ENCODE peak calls at places on chromosomes 16 and 17, in four cellular contexts. One of them, this sample, is unnamed.

GRCh38 chr17:79162012-79162577 is 87.5 kb downstream of the ENGASE start:
- DNase-seq in Caco-2: no peak
- DNase-seq in uterus: no peak
- DNase-seq in mucosa of descending colon: no peak
- DNase-seq in this sample: no peak

GRCh38 chr17:1720856-1721386 is 3.6 kb upstream of the WDR81 start:
- DNase-seq in mucosa of descending colon: peak
- DNase-seq in uterus: peak
- DNase-seq in Caco-2: no peak
- DNase-seq in this sample: no peak

GRCh38 chr16:6891486-6891885 is 441.2 kb upstream of the RBFOX1 start:
- DNase-seq in mucosa of descending colon: no peak
- DNase-seq in Caco-2: no peak
- DNase-seq in uterus: no peak
- DNase-seq in this sample: no peak

GRCh38 chr16:75062944-75063444 is 53.6 kb downstream of the LDHD start:
- DNase-seq in Caco-2: no peak
- DNase-seq in mucosa of descending colon: no peak
- DNase-seq in uterus: no peak
- DNase-seq in this sample: no peak

GRCh38 chr17:41717408-41718286 is 5.5 kb downstream of the GAST start:
- DNase-seq in mucosa of descending colon: no peak
- DNase-seq in Caco-2: no peak
- DNase-seq in uterus: no peak
- DNase-seq in this sample: no peak

GRCh38 chr17:49061524-49061943 is 64.3 kb downstream of the IGF2BP1 start:
- DNase-seq in mucosa of descending colon: no peak
- DNase-seq in Caco-2: no peak
- DNase-seq in uterus: no peak
- DNase-seq in this sample: no peak

GRCh38 chr17:69574257-69575197 is 160.0 kb downstream of the MAP2K6 start:
- DNase-seq in mucosa of descending colon: no peak
- DNase-seq in uterus: no peak
- DNase-seq in Caco-2: no peak
- DNase-seq in this sample: no peak

GRCh38 chr16:85431431-85432124 is 181.5 kb upstream of the GSE1 start:
- DNase-seq in Caco-2: peak
- DNase-seq in mucosa of descending colon: peak
- DNase-seq in uterus: no peak
- DNase-seq in this sample: no peak

GRCh38 chr16:77579283-77579985 is 142.9 kb upstream of the NUDT7 start:
- DNase-seq in uterus: no peak
- DNase-seq in Caco-2: no peak
- DNase-seq in mucosa of descending colon: no peak
- DNase-seq in this sample: no peak

GRCh38 chr17:28291780-28292330 is 27.1 kb upstream of the TMEM97 start:
- DNase-seq in mucosa of descending colon: no peak
- DNase-seq in uterus: no peak
- DNase-seq in Caco-2: no peak
- DNase-seq in this sample: no peak

GRCh38 chr17:30379303-30380105 is 777 bp downstream of the CPD start:
- DNase-seq in uterus: no peak
- DNase-seq in mucosa of descending colon: peak
- DNase-seq in Caco-2: peak
- DNase-seq in this sample: peak

GRCh38 chr17:56708220-56708567 is 114.7 kb downstream of the NOG start:
- DNase-seq in Caco-2: no peak
- DNase-seq in mucosa of descending colon: no peak
- DNase-seq in uterus: no peak
- DNase-seq in this sample: no peak

GRCh38 chr16:64957246-64957645 is 164.6 kb downstream of the CDH11 start:
- DNase-seq in Caco-2: no peak
- DNase-seq in uterus: no peak
- DNase-seq in mucosa of descending colon: no peak
- DNase-seq in this sample: no peak

GRCh38 chr16:54507091-54507490 is 220.5 kb upstream of the IRX3 start:
- DNase-seq in mucosa of descending colon: no peak
- DNase-seq in Caco-2: no peak
- DNase-seq in uterus: no peak
- DNase-seq in this sample: no peak

GRCh38 chr17:2138318-2138717 is 83.4 kb downstream of the HIC1 start:
- DNase-seq in Caco-2: no peak
- DNase-seq in uterus: no peak
- DNase-seq in mucosa of descending colon: no peak
- DNase-seq in this sample: no peak

GRCh38 chr16:84925092-84925772 is 86.1 kb downstream of the ZDHHC7 start:
- DNase-seq in uterus: no peak
- DNase-seq in mucosa of descending colon: peak
- DNase-seq in Caco-2: peak
- DNase-seq in this sample: peak

GRCh38 chr16:87587636-87588035 is 14.7 kb upstream of the JPH3 start:
- DNase-seq in Caco-2: no peak
- DNase-seq in uterus: no peak
- DNase-seq in mucosa of descending colon: no peak
- DNase-seq in this sample: no peak

GRCh38 chr17:41785876-41786226 is 660 bp downstream of the JUP start:
- DNase-seq in mucosa of descending colon: peak
- DNase-seq in Caco-2: peak
- DNase-seq in uterus: peak
- DNase-seq in this sample: peak

GRCh38 chr16:19227643-19228042 is 57.9 kb upstream of the CLEC19A start:
- DNase-seq in mucosa of descending colon: no peak
- DNase-seq in uterus: no peak
- DNase-seq in Caco-2: no peak
- DNase-seq in this sample: no peak

GRCh38 chr16:57794849-57795430 is 7.4 kb downstream of the KIFC3 start:
- DNase-seq in uterus: no peak
- DNase-seq in mucosa of descending colon: no peak
- DNase-seq in Caco-2: no peak
- DNase-seq in this sample: no peak

GRCh38 chr16:57797526-57798266 is 4.6 kb downstream of the KIFC3 start:
- DNase-seq in mucosa of descending colon: peak
- DNase-seq in Caco-2: peak
- DNase-seq in uterus: no peak
- DNase-seq in this sample: no peak

GRCh38 chr16:57797216-57797525 is 5.1 kb downstream of the KIFC3 start:
- DNase-seq in Caco-2: no peak
- DNase-seq in uterus: no peak
- DNase-seq in mucosa of descending colon: no peak
- DNase-seq in this sample: no peak

GRCh38 chr16:57798267-57798810 is 4.0 kb downstream of the KIFC3 start:
- DNase-seq in uterus: no peak
- DNase-seq in mucosa of descending colon: peak
- DNase-seq in Caco-2: no peak
- DNase-seq in this sample: no peak

GRCh38 chr16:57795431-57795878 is 6.8 kb downstream of the KIFC3 start:
- DNase-seq in Caco-2: peak
- DNase-seq in uterus: no peak
- DNase-seq in mucosa of descending colon: no peak
- DNase-seq in this sample: no peak
- TF ChIP-seq CTCF in Caco-2: peak
- TF ChIP-seq CTCF in uterus: no peak
- TF ChIP-seq CTCF in mucosa of descending colon: no peak
- TF ChIP-seq CTCF in this sample: no peak

DNA sequence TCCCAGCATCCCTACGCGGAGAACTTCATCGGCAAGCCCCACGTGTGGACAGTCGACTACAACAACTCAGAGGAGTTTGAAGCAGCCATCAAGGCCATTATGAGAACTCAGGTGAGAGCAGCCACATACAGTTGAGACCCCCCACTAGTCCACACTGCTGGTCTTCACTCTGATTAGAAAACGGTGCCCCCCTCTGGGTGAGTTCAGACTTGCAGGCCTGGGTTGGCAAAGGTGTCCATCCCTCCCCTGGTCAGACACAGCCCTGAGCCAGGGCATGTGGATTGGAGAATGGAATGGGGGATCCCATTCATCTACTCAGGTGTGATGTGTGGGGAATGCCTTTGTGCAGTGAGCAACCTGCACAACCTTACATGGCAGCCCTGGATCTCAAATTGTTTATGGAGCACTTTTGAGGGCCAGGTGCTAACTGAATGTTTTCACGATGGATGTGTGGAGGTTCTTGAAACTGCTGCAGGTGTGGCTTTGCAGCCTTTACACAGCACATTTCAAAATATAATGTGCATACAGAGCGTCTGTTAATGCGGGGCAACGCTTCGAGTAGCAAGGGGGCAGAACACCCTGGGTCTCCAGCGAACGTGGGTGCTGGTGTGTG is 72.6 kb downstream of the MGAT5B start:
- DNase-seq in uterus: no peak
- DNase-seq in Caco-2: no peak
- DNase-seq in mucosa of descending colon: no peak
- DNase-seq in this sample: no peak
- TF ChIP-seq CTCF in uterus: no peak
- TF ChIP-seq CTCF in Caco-2: peak
- TF ChIP-seq CTCF in mucosa of descending colon: no peak
- TF ChIP-seq CTCF in this sample: no peak

GRCh38 chr17:8121531-8122390 is 2.1 kb downstream of the HES7 start:
- DNase-seq in uterus: peak
- DNase-seq in mucosa of descending colon: peak
- DNase-seq in Caco-2: peak
- DNase-seq in this sample: peak
- TF ChIP-seq CTCF in uterus: peak
- TF ChIP-seq CTCF in mucosa of descending colon: no peak
- TF ChIP-seq CTCF in Caco-2: peak
- TF ChIP-seq CTCF in this sample: no peak

DNA sequence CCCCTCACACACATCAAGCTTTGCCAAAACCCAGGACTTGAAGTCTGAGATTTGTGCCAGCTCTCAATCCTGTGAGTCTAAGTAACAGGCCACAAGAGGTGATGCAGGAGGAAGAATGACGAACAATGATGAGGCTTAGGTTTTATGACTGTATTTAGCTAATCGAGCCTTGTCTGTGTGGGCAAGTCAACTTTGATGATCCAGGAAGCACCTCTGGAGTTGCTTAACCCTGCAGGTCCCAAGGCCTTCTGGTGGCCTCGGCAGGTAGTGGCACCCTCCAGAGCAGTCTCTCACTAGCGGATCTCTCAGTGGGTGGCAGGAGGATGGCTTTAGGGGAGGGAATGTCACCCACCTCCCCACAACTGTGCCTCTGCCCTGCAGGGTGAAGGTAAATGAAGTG is 28.7 kb downstream of the CDK5RAP3 start:
- DNase-seq in Caco-2: no peak
- DNase-seq in mucosa of descending colon: no peak
- DNase-seq in uterus: no peak
- DNase-seq in this sample: no peak
- TF ChIP-seq CTCF in Caco-2: peak
- TF ChIP-seq CTCF in mucosa of descending colon: no peak
- TF ChIP-seq CTCF in uterus: no peak
- TF ChIP-seq CTCF in this sample: no peak

DNA sequence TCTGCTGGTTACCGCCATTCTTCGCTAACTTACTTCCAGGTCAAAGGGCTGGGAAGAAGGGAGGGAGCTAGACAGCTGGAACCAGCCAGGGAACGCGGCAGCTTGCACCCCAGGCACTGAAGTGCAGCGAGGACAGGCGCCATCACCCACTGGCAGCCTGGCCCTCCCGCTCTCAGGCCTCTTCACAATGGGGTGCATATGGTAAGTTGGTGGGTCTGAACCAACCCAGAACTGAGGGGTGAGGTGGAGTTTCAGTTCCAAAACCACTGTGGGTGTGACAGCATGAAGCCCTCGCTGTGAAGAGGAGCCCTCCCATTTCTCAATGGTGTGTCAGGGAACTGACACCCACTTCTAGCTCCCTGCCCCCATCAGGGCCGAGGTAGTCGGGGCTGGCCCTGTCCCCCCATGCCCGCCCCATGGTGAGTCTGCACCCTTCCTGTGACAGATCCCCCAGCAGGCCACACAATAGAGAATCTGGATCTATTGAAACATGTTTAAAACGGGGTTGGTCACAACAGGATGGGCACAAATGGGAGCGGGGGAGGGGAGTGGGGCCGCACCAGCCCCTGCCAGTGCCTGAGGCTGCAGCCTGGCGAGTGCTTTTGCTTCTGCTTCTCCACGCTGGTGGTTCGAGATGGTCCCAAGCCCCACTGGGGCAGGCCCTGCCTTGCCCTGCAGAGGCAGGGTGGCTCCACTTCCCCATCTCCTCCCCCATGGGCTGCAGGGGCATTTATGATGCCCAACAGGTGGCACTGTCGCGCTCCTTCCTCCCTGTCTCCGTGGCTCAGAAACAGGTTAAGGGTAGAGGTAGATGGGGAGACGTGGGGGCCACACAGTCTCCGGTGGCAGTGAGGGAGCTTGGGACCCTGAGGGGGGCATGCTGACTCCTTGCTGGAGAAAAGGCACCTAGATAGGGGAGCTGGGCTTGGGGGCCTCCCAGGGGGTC is 2.3 kb downstream of the LIMD2 start:
- DNase-seq in mucosa of descending colon: peak
- DNase-seq in uterus: no peak
- DNase-seq in Caco-2: no peak
- DNase-seq in this sample: peak
- TF ChIP-seq CTCF in mucosa of descending colon: peak
- TF ChIP-seq CTCF in uterus: no peak
- TF ChIP-seq CTCF in Caco-2: peak
- TF ChIP-seq CTCF in this sample: no peak

DNA sequence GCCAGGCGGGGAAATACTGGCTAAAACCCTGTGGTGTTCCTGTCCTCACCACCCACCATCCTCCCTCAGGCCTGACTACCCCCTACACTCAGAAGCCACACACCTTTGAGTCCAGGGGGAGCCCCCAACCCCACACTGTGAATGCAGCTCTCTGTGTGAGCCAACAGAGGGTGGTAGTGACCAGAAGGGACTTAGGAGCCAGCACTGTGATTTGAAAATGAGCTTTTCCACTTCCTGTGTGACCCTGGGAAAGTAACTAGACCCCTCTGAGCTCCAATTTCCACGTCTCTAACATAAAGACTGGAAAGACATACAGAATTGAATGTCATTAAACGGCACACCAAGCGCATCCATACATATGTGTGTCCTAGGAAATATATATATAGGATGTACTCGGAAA is 58.7 kb downstream of the SDK2 start:
- DNase-seq in mucosa of descending colon: no peak
- DNase-seq in Caco-2: no peak
- DNase-seq in uterus: no peak
- DNase-seq in this sample: no peak
- TF ChIP-seq CTCF in mucosa of descending colon: no peak
- TF ChIP-seq CTCF in Caco-2: peak
- TF ChIP-seq CTCF in uterus: no peak
- TF ChIP-seq CTCF in this sample: no peak